ENCODE peak calls at places on chromosomes 13 and 19, in six cellular contexts. T is glutamatergic neuron, O is GM12891, F is adrenal gland, E is mammary epithelial cell, W is RPMI7951. M is an unnamed sample.

GRCh38 chr19:3135961-3136683 is at the start of gene GNA15:
- DNase-seq in T (no peak), O (no peak), F (no peak), E (peak), W (peak), M (no peak)

GRCh38 chr19:12065100-12065538 is 588 bp downstream of the ZNF844 start:
- DNase-seq in T (no peak), O (no peak), F (peak), E (no peak), W (peak), M (no peak)

GRCh38 chr19:33831835-33832234 is 35.2 kb downstream of the KCTD15 start:
- DNase-seq in T (no peak), O (no peak), F (no peak), E (no peak), W (peak), M (no peak)

GRCh38 chr13:110125613-110126272 is 181.2 kb downstream of the COL4A1 start:
- DNase-seq in T (no peak), O (no peak), F (no peak), E (no peak), W (no peak), M (no peak)

GRCh38 chr19:33998302-33998701 is 174.0 kb upstream of the LSM14A start:
- DNase-seq in T (no peak), O (no peak), F (no peak), E (no peak), W (peak), M (no peak)

GRCh38 chr19:2755811-2756210 is 16.0 kb upstream of the SLC39A3 start:
- DNase-seq in T (no peak), O (no peak), F (no peak), E (no peak), W (no peak), M (no peak)

GRCh38 chr19:2477732-2478191 is 1.8 kb downstream of the GADD45B start:
- DNase-seq in T (no peak), O (no peak), F (no peak), E (no peak), W (peak), M (peak)

GRCh38 chr13:46556380-46556779 is 3.4 kb downstream of the LRCH1 start:
- DNase-seq in T (no peak), O (no peak), F (no peak), E (no peak), W (no peak), M (no peak)

GRCh38 chr13:111360452-111360851 is 40.0 kb downstream of the TEX29 start:
- DNase-seq in T (no peak), O (no peak), F (no peak), E (no peak), W (no peak), M (no peak)

GRCh38 chr19:29760752-29761502 is 45.9 kb upstream of the C19orf12 start:
- DNase-seq in T (no peak), O (no peak), F (no peak), E (no peak), W (no peak), M (no peak)

GRCh38 chr19:51651216-51651846 is 4.7 kb upstream of the SIGLEC14 start:
- DNase-seq in T (no peak), O (no peak), F (peak), E (no peak), W (no peak), M (peak)

GRCh38 chr19:3423183-3423829 is 56.9 kb downstream of the NFIC start:
- DNase-seq in T (no peak), O (no peak), F (peak), E (no peak), W (no peak), M (no peak)

GRCh38 chr13:87952377-87952776 is 281.2 kb downstream of the SLITRK5 start:
- DNase-seq in T (no peak), O (no peak), F (no peak), E (no peak), W (no peak), M (no peak)

GRCh38 chr13:77511552-77511951 is 24.0 kb upstream of the SCEL start:
- DNase-seq in T (peak), O (no peak), F (no peak), E (no peak), W (no peak), M (no peak)

GRCh38 chr13:99145461-99145860 is 55.2 kb upstream of the UBAC2 start:
- DNase-seq in T (no peak), O (no peak), F (no peak), E (no peak), W (no peak), M (no peak)

GRCh38 chr13:29125934-29126424 is 305.8 kb downstream of the MTUS2 start:
- DNase-seq in T (no peak), O (no peak), F (no peak), E (no peak), W (no peak), M (no peak)

GRCh38 chr13:37443538-37443937 is 155.0 kb downstream of the POSTN start:
- DNase-seq in T (no peak), O (no peak), F (no peak), E (peak), W (peak), M (no peak)

GRCh38 chr13:42057918-42058530 is 9.6 kb downstream of the DGKH start:
- DNase-seq in T (no peak), O (no peak), F (no peak), E (no peak), W (no peak), M (no peak)

GRCh38 chr19:36528921-36529518 is 949 bp upstream of the ZNF260 start:
- DNase-seq in T (peak), O (peak), F (no peak), E (peak), W (no peak), M (no peak)

GRCh38 chr13:63938851-63939250 is 2523.2 kb upstream of the PCDH20 start:
- DNase-seq in T (no peak), O (no peak), F (no peak), E (no peak), W (peak), M (no peak)

GRCh38 chr19:53388168-53388567 is 6.8 kb upstream of the ZNF765 start:
- DNase-seq in T (no peak), O (no peak), F (no peak), E (no peak), W (no peak), M (no peak)

GRCh38 chr13:81283062-81283461 is 942.1 kb upstream of the SPRY2 start:
- DNase-seq in T (no peak), O (no peak), F (no peak), E (no peak), W (no peak), M (no peak)

GRCh38 chr13:64723735-64724134 is 2506.4 kb downstream of the PCDH9 start:
- DNase-seq in T (no peak), O (no peak), F (peak), E (peak), W (peak), M (no peak)